ENCODE peak calls at places on chromosomes 4 and X, in four cellular contexts. A is retinal pigment epithelial cell, V is body of pancreas, Y is fibroblast of lung. N is an unnamed sample.

GRCh38 chr4:155900402-155900801 is 3.1 kb upstream of the TDO2 start:
- DNase-seq in A (no peak), Y (peak; percentile 88), V (no peak), N (no peak)

GRCh38 chr4:74418063-74418670 is 26.8 kb upstream of the AREG start:
- DNase-seq in V (no peak), Y (peak; percentile 83), A (no peak), N (no peak)

GRCh38 chrX:153688071-153688470 is 345 bp downstream of the SLC6A8 start:
- DNase-seq in A (no peak), Y (no peak), V (no peak), N (no peak)

GRCh38 chr4:177975315-177975714 is 533.1 kb upstream of the AGA start:
- DNase-seq in Y (no peak), A (no peak), V (no peak), N (no peak)

GRCh38 chr4:167100120-167100519 is 134.2 kb downstream of the SPOCK3 start:
- DNase-seq in V (no peak), A (peak; percentile 65), Y (peak; percentile 62), N (no peak)

GRCh38 chr4:77699731-77700210 is 94.2 kb downstream of the CXCL13 start:
- DNase-seq in A (peak; percentile 50), Y (peak; percentile 92), V (no peak), N (no peak)

GRCh38 chrX:75156537-75156945 is 458 bp upstream of the ABCB7 start:
- DNase-seq in A (no peak), V (no peak), Y (peak; percentile 17), N (no peak)

GRCh38 chr4:154014401-154015105 is 225.7 kb upstream of the SFRP2 start:
- DNase-seq in V (no peak), A (no peak), Y (no peak), N (no peak)

GRCh38 chr4:81021526-81021944 is 9.0 kb upstream of the BMP3 start:
- DNase-seq in V (no peak), Y (no peak), A (no peak), N (no peak)

GRCh38 chr4:40340034-40340433 is 4.9 kb downstream of the CHRNA9 start:
- DNase-seq in V (no peak), Y (peak; percentile 25), A (no peak), N (no peak)

GRCh38 chr4:95556460-95556859 is 7.7 kb upstream of the UNC5C start:
- DNase-seq in V (no peak), A (no peak), Y (peak; percentile 36), N (no peak)

GRCh38 chr4:95505149-95505548 is 43.6 kb downstream of the UNC5C start:
- DNase-seq in V (no peak), A (peak; percentile 55), Y (peak; percentile 92), N (no peak)

GRCh38 chrX:9037296-9037695 is 3.4 kb upstream of the FAM9B start:
- DNase-seq in Y (no peak), A (no peak), V (no peak), N (no peak)

GRCh38 chr4:18103876-18104275 is 82.3 kb upstream of the LCORL start:
- DNase-seq in A (peak; percentile 46), V (no peak), Y (no peak), N (no peak)

GRCh38 chr4:134057356-134057755 is 144.2 kb downstream of the PABPC4L start:
- DNase-seq in Y (no peak), V (no peak), A (no peak), N (no peak)

GRCh38 chrX:150582338-150582948 is 14.0 kb downstream of the MTM1 start:
- DNase-seq in A (no peak), V (no peak), Y (no peak), N (no peak)

GRCh38 chrX:112536544-112536943 is 143.2 kb downstream of the LHFPL1 start:
- DNase-seq in V (no peak), A (no peak), Y (peak; percentile 34), N (no peak)

GRCh38 chrX:71671043-71671829 is 3.9 kb downstream of the LOC101059915 start:
- DNase-seq in Y (no peak), A (no peak), V (no peak), N (peak; percentile 63)

GRCh38 chrX:10099411-10099810 is 57.4 kb upstream of the CLCN4 start:
- DNase-seq in A (no peak), Y (no peak), V (no peak), N (no peak)

GRCh38 chrX:109535578-109535977 is 1.1 kb upstream of the NXT2 start:
- DNase-seq in V (no peak), A (no peak), Y (no peak), N (no peak)

GRCh38 chr4:37891221-37892159 is 606 bp downstream of the TBC1D1 start:
- DNase-seq in V (peak; percentile 46), Y (peak; percentile 15), A (no peak), N (peak; percentile 32)

GRCh38 chrX:69506617-69507499 is 2.7 kb downstream of the NALF2 start:
- DNase-seq in Y (no peak), A (no peak), V (no peak), N (no peak)

GRCh38 chrX:119359618-119360382 is 39.3 kb upstream of the SLC25A43 start:
- DNase-seq in A (no peak), V (no peak), Y (no peak), N (no peak)

GRCh38 chr4:176500894-176501293 is 181.1 kb downstream of the SPCS3 start:
- DNase-seq in V (no peak), Y (no peak), A (no peak), N (no peak)

GRCh38 chrX:17535229-17535628 is 160.2 kb downstream of the NHS start:
- DNase-seq in V (peak; percentile 49), A (no peak), Y (no peak), N (peak; percentile 17)

GRCh38 chrX:47446971-47447370 is 36.1 kb downstream of the ZNF41 start:
- DNase-seq in A (no peak), V (no peak), Y (no peak), N (no peak)

GRCh38 chr4:7721984-7722551 is 217.6 kb downstream of the AFAP1 start:
- DNase-seq in Y (no peak), V (no peak), A (peak; percentile 9), N (no peak)

GRCh38 chr4:7717946-7718490 is 221.6 kb downstream of the AFAP1 start:
- DNase-seq in Y (no peak), A (no peak), V (no peak), N (no peak)

GRCh38 chr4:7717161-7717560 is 222.5 kb downstream of the AFAP1 start:
- DNase-seq in V (no peak), Y (no peak), A (no peak), N (no peak)

GRCh38 chr4:7722716-7723115 is 216.9 kb downstream of the AFAP1 start:
- DNase-seq in V (no peak), Y (no peak), A (no peak), N (no peak)

DNA sequence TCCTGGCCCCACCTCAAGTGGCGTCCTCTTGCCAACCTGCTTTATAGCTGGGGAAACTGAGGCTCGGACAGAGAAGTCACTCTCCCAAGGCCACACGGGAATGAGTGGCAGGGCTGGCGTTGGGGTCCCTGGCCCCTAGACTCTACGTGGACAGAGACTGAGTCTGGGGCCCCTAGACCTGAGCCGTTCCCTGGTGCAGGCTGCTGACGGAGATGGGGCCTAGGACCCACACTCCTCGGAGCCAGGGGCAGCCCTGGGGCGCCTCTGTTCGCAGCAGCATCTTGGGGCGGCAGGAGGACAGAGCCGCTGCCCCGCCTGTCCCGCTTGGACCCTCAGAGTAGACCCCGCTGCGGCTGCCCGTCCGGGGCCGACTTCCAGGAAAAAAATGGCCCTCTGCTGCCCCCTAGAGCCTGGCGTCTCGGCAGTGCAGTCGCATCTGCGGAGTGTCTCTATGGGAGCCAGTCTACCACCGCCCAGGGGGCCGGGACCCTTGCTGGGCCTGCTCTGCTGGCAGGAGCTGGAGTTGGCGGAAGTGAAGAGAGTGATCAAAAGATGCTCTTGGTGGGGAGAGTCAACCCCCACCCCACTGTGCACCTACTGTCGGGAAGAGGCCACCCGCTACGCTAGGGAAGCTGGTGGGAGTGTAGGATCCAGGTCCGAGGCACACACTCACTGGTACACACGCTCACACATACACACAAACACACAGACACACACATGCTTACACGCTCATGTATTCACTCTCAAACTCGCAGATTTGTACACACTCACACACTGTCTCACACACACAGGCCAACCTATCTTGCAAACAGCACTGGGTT is 220.1 kb downstream of the AFAP1 start:
- DNase-seq in A (no peak), V (peak; percentile 51), Y (peak; percentile 18), N (no peak)
- H3K4me3 ChIP-seq in A (no peak overlapping the region), V (no peak overlapping the region), Y (no peak overlapping the region), N (no peak overlapping the region)

DNA sequence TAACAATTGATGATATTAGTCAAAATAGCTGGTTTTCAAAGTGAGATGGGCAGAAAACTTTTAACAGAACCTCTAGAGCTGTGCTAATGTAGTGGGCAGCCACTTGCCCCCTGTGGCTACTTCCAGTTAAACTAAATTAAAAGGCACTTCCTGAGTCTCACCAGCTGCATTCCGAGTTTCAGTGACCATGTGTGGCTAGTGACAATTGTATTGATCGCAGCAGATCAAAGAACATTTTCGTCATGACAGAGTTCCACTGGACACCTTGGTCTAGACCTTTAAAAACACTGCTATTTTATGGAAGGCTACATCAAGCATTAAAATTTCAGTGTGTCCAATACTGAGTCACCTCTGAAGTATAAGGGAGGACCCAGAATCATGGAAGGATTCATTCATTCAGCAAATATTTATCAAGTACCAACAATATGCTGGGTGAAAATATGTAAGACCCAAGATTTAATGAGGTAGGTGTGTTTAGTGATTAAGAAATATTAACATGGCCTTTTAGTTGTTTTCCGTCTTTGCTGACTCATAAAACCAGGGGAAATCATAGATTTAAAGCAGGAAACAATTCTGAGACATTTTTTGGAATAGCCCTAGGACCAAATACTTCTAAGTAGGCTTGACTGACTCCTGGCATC is 5.1 kb upstream of the FAT1 start:
- DNase-seq in V (no peak), A (no peak), Y (peak; percentile 66), N (no peak)
- H3K4me3 ChIP-seq in V (no peak overlapping the region), A (no peak overlapping the region), Y (no peak overlapping the region), N (no peak overlapping the region)

GRCh38 chr4:958836-959337 is 14.5 kb downstream of the DGKQ start:
- DNase-seq in V (no peak), Y (no peak), A (no peak), N (no peak)

GRCh38 chr4:960736-961650 is 12.4 kb downstream of the DGKQ start:
- DNase-seq in A (no peak), Y (no peak), V (no peak), N (no peak)

GRCh38 chr4:960140-960735 is 13.1 kb downstream of the DGKQ start:
- DNase-seq in Y (no peak), A (no peak), V (no peak), N (no peak)

GRCh38 chr4:958314-958665 is 15.1 kb downstream of the DGKQ start:
- DNase-seq in V (no peak), A (no peak), Y (no peak), N (no peak)

DNA sequence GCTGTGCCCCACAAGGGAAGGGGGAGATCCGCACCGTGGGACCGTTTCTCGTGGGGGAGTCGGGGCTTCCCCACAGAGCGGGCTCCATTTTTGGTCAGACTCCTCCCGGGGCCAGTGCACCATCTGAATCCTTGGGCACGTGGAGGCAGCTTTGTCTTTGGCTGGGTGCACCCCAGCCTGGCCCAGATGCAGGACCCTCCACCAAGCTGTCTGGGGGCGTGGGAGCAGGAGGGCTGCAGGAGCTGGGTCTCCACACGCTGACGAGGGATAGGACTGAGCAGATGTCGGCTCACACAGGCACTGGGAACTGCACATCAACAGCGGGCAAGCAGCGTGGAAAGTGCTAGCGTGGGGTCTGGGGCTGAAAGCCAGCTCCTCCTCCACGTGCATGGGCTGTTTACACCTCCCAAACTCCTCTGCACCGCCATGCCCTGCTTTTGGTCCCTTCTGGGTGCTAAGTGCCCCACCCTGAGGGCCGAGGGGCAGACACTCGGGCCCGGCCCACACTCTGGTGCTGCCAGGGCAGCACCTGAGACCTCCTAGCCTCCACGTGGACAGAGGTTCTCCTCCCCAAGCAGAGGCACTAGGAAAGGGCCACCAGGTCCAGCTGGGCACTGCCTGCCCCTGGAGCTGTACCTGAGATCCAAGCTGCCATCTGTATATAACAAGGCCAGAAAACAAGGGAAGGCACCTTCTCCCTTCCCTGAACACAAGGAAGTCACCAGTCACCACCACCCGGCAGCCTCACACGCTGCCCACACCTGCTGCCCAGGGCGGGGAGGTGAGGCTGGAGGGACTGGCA is 13.8 kb downstream of the DGKQ start:
- DNase-seq in Y (no peak), A (no peak), V (no peak), N (no peak)
- H3K4me3 ChIP-seq in Y (no peak overlapping the region), A (no peak overlapping the region), V (no peak overlapping the region), N (no peak overlapping the region)

GRCh38 chr4:4609622-4610334 is 67.9 kb upstream of the STX18 start:
- DNase-seq in Y (no peak), V (no peak), A (no peak), N (no peak)
- H3K4me3 ChIP-seq in Y (no peak overlapping the region), V (no peak overlapping the region), A (no peak overlapping the region), N (no peak overlapping the region)

N was measured in Jurkat, Clone E6-1.